ENCODE peak calls at places on chromosome 19, in ten cellular contexts. T is left cardiac atrium; N is Calu3; L is HFFc6; K is left lung; I is Peyer's patch; R is RKO; H is hypothalamus; P is sciatic nerve; Y is activated CD4-positive, alpha-beta memory T cell treated with anti-CD3 and anti-CD28 coated beads for 36 hours. X is an unnamed sample.

GRCh38 chr19:58334691-58335249 is 8.0 kb downstream of the ZSCAN22 start:
- DNase-seq in L (no peak), I (no peak), K (no peak), H (no peak), N (no peak), R (no peak), Y (no peak), T (no peak), P (peak), X (no peak)

GRCh38 chr19:17605761-17606745 is 50.6 kb downstream of the COLGALT1 start:
- DNase-seq in P (peak), Y (peak), T (peak), N (peak), L (no peak), I (peak), R (peak), K (peak), H (peak), X (peak)

GRCh38 chr19:35266904-35267817 is 1.6 kb upstream of the USF2 start:
- DNase-seq in P (peak), Y (peak), N (no peak), I (peak), L (no peak), H (peak), T (peak), R (peak), K (peak), X (peak)

GRCh38 chr19:17431417-17431816 is 11.6 kb downstream of the MVB12A start:
- DNase-seq in N (no peak), K (no peak), L (no peak), T (no peak), R (no peak), Y (no peak), P (no peak), H (no peak), I (no peak), X (no peak)

GRCh38 chr19:7480222-7480974 is 8.4 kb downstream of the PEX11G start:
- DNase-seq in P (no peak), I (no peak), L (no peak), R (no peak), T (no peak), N (no peak), Y (no peak), K (no peak), H (no peak), X (no peak)

GRCh38 chr19:41323430-41324125 is 13.6 kb downstream of the CCDC97 start:
- DNase-seq in T (peak), K (peak), Y (no peak), P (peak), H (no peak), L (peak), R (no peak), N (peak), I (no peak), X (peak)

GRCh38 chr19:17340302-17340870 is 3.0 kb downstream of the GTPBP3 start:
- DNase-seq in L (no peak), N (peak), P (no peak), R (peak), K (peak), Y (no peak), H (no peak), T (no peak), I (no peak), X (peak)

GRCh38 chr19:54045771-54046170 is 17.9 kb downstream of the VSTM1 start:
- DNase-seq in P (no peak), R (no peak), H (no peak), T (no peak), N (no peak), L (no peak), I (no peak), K (no peak), Y (no peak), X (no peak)

GRCh38 chr19:10086032-10086903 is at the start of gene SHFL:
- DNase-seq in K (peak), N (peak), I (peak), H (peak), T (peak), L (peak), P (peak), R (peak), Y (peak), X (peak)

GRCh38 chr19:1747285-1748114 is 5.8 kb upstream of the ONECUT3 start:
- DNase-seq in Y (peak), R (peak), N (peak), H (no peak), K (no peak), T (no peak), P (no peak), I (no peak), L (peak), X (peak)

GRCh38 chr19:7915250-7916136 is 863 bp downstream of the TGFBR3L start:
- DNase-seq in N (no peak), Y (no peak), L (no peak), H (no peak), T (no peak), R (no peak), K (no peak), I (no peak), P (no peak), X (no peak)

GRCh38 chr19:35404879-35405622 is 34.2 kb downstream of the GPR42 start:
- DNase-seq in K (no peak), P (no peak), I (no peak), Y (peak), R (peak), H (no peak), N (peak), L (peak), T (peak), X (peak)

GRCh38 chr19:20664917-20665781 is 3.8 kb upstream of the ZNF626 start:
- DNase-seq in I (no peak), P (no peak), Y (no peak), K (no peak), L (no peak), H (peak), N (no peak), R (no peak), T (peak), X (no peak)

GRCh38 chr19:13169769-13170168 is 19.6 kb downstream of the IER2 start:
- DNase-seq in L (peak), N (peak), K (no peak), H (no peak), Y (no peak), P (no peak), I (no peak), R (peak), T (no peak), X (peak)

GRCh38 chr19:29106353-29106885 is 106.5 kb downstream of the UQCRFS1 start:
- DNase-seq in N (no peak), R (no peak), I (no peak), H (no peak), Y (no peak), L (no peak), P (no peak), T (no peak), K (no peak), X (no peak)

GRCh38 chr19:8075158-8076086 is 22.9 kb downstream of the CCL25 start:
- DNase-seq in K (no peak), L (no peak), P (no peak), R (no peak), N (no peak), T (no peak), I (no peak), H (no peak), Y (no peak), X (no peak)

GRCh38 chr19:51514866-51515481 is 13.4 kb upstream of the SIGLEC12 start:
- DNase-seq in I (no peak), K (no peak), L (peak), H (no peak), P (no peak), Y (peak), R (peak), N (peak), T (no peak), X (peak)

GRCh38 chr19:2315818-2316353 is 7.9 kb upstream of the LINGO3 start:
- DNase-seq in T (peak), N (peak), Y (peak), K (peak), L (peak), P (peak), I (peak), H (peak), R (no peak), X (no peak)

X was measured in SW480.